ENCODE peak calls at places on chromosomes 13 and 19, in six cellular contexts. M, K, C, A, B and V are unnamed samples.

GRCh38 chr13:108943842-108944241 is 314.4 kb downstream of the MYO16 start:
- DNase-seq in M (no peak), K (no peak), C (no peak), A (no peak), B (no peak), V (no peak)

GRCh38 chr13:45721203-45721731 is 19.1 kb downstream of the CBY2 start:
- DNase-seq in M (no peak), K (no peak), C (no peak), A (no peak), B (no peak), V (no peak)

GRCh38 chr13:36038785-36039415 is 92.3 kb downstream of the DCLK1 start:
- DNase-seq in M (no peak), K (no peak), C (no peak), A (no peak), B (peak), V (no peak)

GRCh38 chr13:109790951-109791605 is 4.7 kb upstream of the IRS2 start:
- DNase-seq in M (no peak), K (no peak), C (peak), A (no peak), B (peak), V (peak)

GRCh38 chr13:108924154-108924940 is 294.9 kb downstream of the MYO16 start:
- DNase-seq in M (no peak), K (no peak), C (no peak), A (no peak), B (peak), V (no peak)

GRCh38 chr13:110464547-110465343 is 96.8 kb downstream of the RAB20 start:
- DNase-seq in M (no peak), K (no peak), C (no peak), A (no peak), B (no peak), V (no peak)

GRCh38 chr19:51365211-51366049 is 758 bp downstream of the ETFB start:
- DNase-seq in M (peak), K (peak), C (peak), A (peak), B (peak), V (no peak)

GRCh38 chr13:36431204-36432105 is 840 bp upstream of the CCNA1 start:
- DNase-seq in M (peak), K (no peak), C (no peak), A (no peak), B (no peak), V (peak)

GRCh38 chr13:89688908-89689307 is 1658.6 kb upstream of the MIR17HG start:
- DNase-seq in M (no peak), K (no peak), C (no peak), A (no peak), B (peak), V (no peak)

GRCh38 chr19:48543121-48543710 is 8.8 kb upstream of the SULT2B1 start:
- DNase-seq in M (no peak), K (peak), C (peak), A (no peak), B (peak), V (no peak)

GRCh38 chr19:18102916-18103542 is 5.5 kb downstream of the MAST3 start:
- DNase-seq in M (no peak), K (no peak), C (no peak), A (no peak), B (no peak), V (no peak)

GRCh38 chr13:113669231-113669870 is 2.3 kb downstream of the GRK1 start:
- DNase-seq in M (no peak), K (no peak), C (no peak), A (no peak), B (no peak), V (no peak)

GRCh38 chr19:48989701-48990291 is 3.3 kb downstream of the GYS1 start:
- DNase-seq in M (no peak), K (no peak), C (no peak), A (no peak), B (no peak), V (no peak)

GRCh38 chr19:43934055-43934984 is 762 bp downstream of the ZNF45 start:
- DNase-seq in M (peak), K (no peak), C (no peak), A (no peak), B (peak), V (no peak)

GRCh38 chr13:40562975-40563349 is 103.5 kb downstream of the FOXO1 start:
- DNase-seq in M (no peak), K (no peak), C (no peak), A (no peak), B (peak), V (no peak)

GRCh38 chr19:15372470-15372869 is 7.1 kb downstream of the AKAP8 start:
- DNase-seq in M (peak), K (no peak), C (no peak), A (no peak), B (no peak), V (no peak)

GRCh38 chr19:45999653-46000121 is 4.4 kb downstream of the CCDC61 start:
- DNase-seq in M (no peak), K (peak), C (no peak), A (no peak), B (peak), V (no peak)

GRCh38 chr19:9881720-9882119 is 46.6 kb downstream of the PIN1 start:
- DNase-seq in M (peak), K (no peak), C (peak), A (no peak), B (no peak), V (no peak)

GRCh38 chr19:31629936-31630335 is 280.7 kb upstream of the TSHZ3 start:
- DNase-seq in M (no peak), K (no peak), C (no peak), A (no peak), B (no peak), V (no peak)

GRCh38 chr19:50553134-50553703 is 15.0 kb downstream of the LRRC4B start:
- DNase-seq in M (no peak), K (no peak), C (no peak), A (no peak), B (no peak), V (no peak)

GRCh38 chr13:60221581-60221980 is 57.9 kb upstream of the DIAPH3 start:
- DNase-seq in M (no peak), K (no peak), C (no peak), A (no peak), B (no peak), V (no peak)